ENCODE peak calls at places on chromosomes 11 and 22, in four cellular contexts. D is SHP77, I is LHCN-M2, Q is tibial artery. V is an unnamed sample.

GRCh38 chr11:126334665-126335462 is 20.6 kb upstream of the ST3GAL4 start:
- DNase-seq in D (no peak), Q (peak), I (peak), V (no peak)

GRCh38 chr11:76786053-76787014 is 3.2 kb downstream of the TSKU start:
- DNase-seq in Q (no peak), I (no peak), D (no peak), V (no peak)

GRCh38 chr11:93857413-93858185 is 7.2 kb upstream of the VSTM5 start:
- DNase-seq in Q (no peak), I (no peak), D (no peak), V (no peak)

GRCh38 chr11:121958323-121958977 is 157.6 kb downstream of the BLID start:
- DNase-seq in Q (no peak), I (no peak), D (no peak), V (no peak)

GRCh38 chr22:20550851-20551744 is 43.7 kb downstream of the MED15 start:
- DNase-seq in D (no peak), Q (peak), I (peak), V (no peak)

GRCh38 chr11:17603056-17603825 is 56.2 kb downstream of the OTOG start:
- DNase-seq in I (no peak), D (no peak), Q (no peak), V (no peak)

GRCh38 chr22:24450600-24450999 is 23.2 kb downstream of the ADORA2A start:
- DNase-seq in I (no peak), D (no peak), Q (no peak), V (no peak)

GRCh38 chr11:23502821-23503220 is 642.5 kb upstream of the CCDC179 start:
- DNase-seq in D (no peak), Q (no peak), I (peak), V (no peak)

GRCh38 chr22:50329236-50329635 is 2.4 kb upstream of the DENND6B start:
- DNase-seq in D (no peak), Q (no peak), I (peak), V (no peak)

GRCh38 chr22:21942407-21942895 is 10.2 kb downstream of the PPM1F start:
- DNase-seq in I (peak), Q (peak), D (no peak), V (no peak)

GRCh38 chr22:21612858-21613257 is 17.0 kb downstream of the YDJC start:
- DNase-seq in Q (no peak), D (no peak), I (no peak), V (no peak)

V was measured in activated naive CD8-positive, alpha-beta T cell treated with anti-CD3 and anti-CD28 coated beads, Interleukin-2, amount 50 U/mL, for 16 hours.